ENCODE peak calls at places on chromosomes 1 and 21, in ten cellular contexts. H is HS-27A; C is stimulated activated CD4-positive, alpha-beta T cell treated with anti-CD3 and anti-CD28 coated beads, Interleukin-12 subunit alpha, Interleukin-12 subunit beta, amount 100 ng/mL, for 48 hours; X is WERI-Rb-1; N is fibroblast of lung; B is amniotic stem cell; Z is left cardiac atrium; O is Kasumi-1; Q is psoas muscle; J is anterior cingulate cortex. S is an unnamed sample.

GRCh38 chr1:234887026-234887910 is 241.4 kb downstream of the TOMM20 start:
- DNase-seq in H (no peak), C (no peak), X (peak), N (peak), B (no peak), Z (peak), O (no peak), Q (peak), J (no peak), S (no peak)

GRCh38 chr21:17461582-17461981 is 51.3 kb upstream of the CXADR start:
- DNase-seq in H (no peak), C (no peak), X (no peak), N (peak), B (no peak), Z (no peak), O (no peak), Q (no peak), J (no peak), S (peak)

GRCh38 chr1:177278626-177279390 is 108.0 kb downstream of the BRINP2 start:
- DNase-seq in H (no peak), C (no peak), X (peak), N (peak), B (no peak), Z (no peak), O (no peak), Q (no peak), J (no peak), S (no peak)

GRCh38 chr1:30417701-30418425 is 305.5 kb downstream of the MATN1 start:
- DNase-seq in H (no peak), C (no peak), X (no peak), N (no peak), B (no peak), Z (no peak), O (no peak), Q (no peak), J (no peak), S (no peak)

GRCh38 chr1:35173516-35174224 is 19.3 kb downstream of the SFPQ start:
- DNase-seq in H (no peak), C (no peak), X (no peak), N (peak), B (no peak), Z (no peak), O (no peak), Q (no peak), J (no peak), S (no peak)

GRCh38 chr1:43044572-43045361 is 86.1 kb upstream of the SLC2A1 start:
- DNase-seq in H (no peak), C (no peak), X (peak), N (no peak), B (no peak), Z (no peak), O (no peak), Q (no peak), J (no peak), S (peak)

GRCh38 chr21:44054710-44055109 is 42.6 kb downstream of the TRAPPC10 start:
- DNase-seq in H (no peak), C (no peak), X (no peak), N (peak), B (no peak), Z (no peak), O (no peak), Q (no peak), J (no peak), S (peak)

GRCh38 chr1:153881764-153882163 is 41.0 kb downstream of the GATAD2B start:
- DNase-seq in H (no peak), C (no peak), X (no peak), N (peak), B (no peak), Z (no peak), O (no peak), Q (no peak), J (peak), S (no peak)

GRCh38 chr1:109933856-109934711 is 23.4 kb downstream of the CSF1 start:
- DNase-seq in H (peak), C (no peak), X (no peak), N (peak), B (peak), Z (no peak), O (peak), Q (no peak), J (no peak), S (no peak)

GRCh38 chr1:45246760-45247159 is 40.4 kb upstream of the ZSWIM5 start:
- DNase-seq in H (peak), C (no peak), X (no peak), N (peak), B (peak), Z (no peak), O (no peak), Q (no peak), J (no peak), S (no peak)

GRCh38 chr1:10644307-10645128 is 151.9 kb downstream of the CASZ1 start:
- DNase-seq in H (peak), C (no peak), X (no peak), N (peak), B (no peak), Z (no peak), O (no peak), Q (no peak), J (no peak), S (no peak)

GRCh38 chr1:183318433-183318832 is 99.7 kb downstream of the NMNAT2 start:
- DNase-seq in H (no peak), C (no peak), X (no peak), N (peak), B (peak), Z (peak), O (no peak), Q (peak), J (no peak), S (peak)

GRCh38 chr1:27318596-27318995 is 3.4 kb upstream of the TMEM222 start:
- DNase-seq in H (no peak), C (no peak), X (peak), N (peak), B (no peak), Z (no peak), O (no peak), Q (no peak), J (no peak), S (no peak)

GRCh38 chr1:9537863-9538668 is 1.2 kb upstream of the SLC25A33 start:
- DNase-seq in H (no peak), C (no peak), X (peak), N (no peak), B (no peak), Z (no peak), O (no peak), Q (no peak), J (no peak), S (no peak)